ENCODE peak calls at places on chromosome 14, in seven cellular contexts. One of them, this sample, is unnamed.
A peak's percentile ranks its signal among the peaks of the same experiment; 100 is the strongest.

GRCh38 chr14:99036594-99037293 is 235.3 kb downstream of the BCL11B start:
- DNase-seq in HFF-Myc: no peak
- DNase-seq in NCI-H1105 treated with DMSO at 0.1 percent for 48 hours: peak; percentile 95
- DNase-seq in bronchial epithelial cell: no peak
- DNase-seq in fibroblast of mammary gland: no peak
- DNase-seq in progenitor cell of endocrine pancreas: no peak
- DNase-seq in effector CD8-positive, alpha-beta T cell: no peak
- DNase-seq in this sample: peak; percentile 44

GRCh38 chr14:23102801-23103200 is 2.0 kb downstream of the CIROP start:
- DNase-seq in bronchial epithelial cell: no peak
- DNase-seq in HFF-Myc: no peak
- DNase-seq in NCI-H1105 treated with DMSO at 0.1 percent for 48 hours: no peak
- DNase-seq in fibroblast of mammary gland: no peak
- DNase-seq in effector CD8-positive, alpha-beta T cell: no peak
- DNase-seq in progenitor cell of endocrine pancreas: no peak
- DNase-seq in this sample: no peak

GRCh38 chr14:22556021-22556989 is 32.7 kb downstream of the DAD1 start:
- DNase-seq in progenitor cell of endocrine pancreas: no peak
- DNase-seq in fibroblast of mammary gland: peak; percentile 55
- DNase-seq in HFF-Myc: no peak
- DNase-seq in NCI-H1105 treated with DMSO at 0.1 percent for 48 hours: no peak
- DNase-seq in bronchial epithelial cell: peak; percentile 91
- DNase-seq in effector CD8-positive, alpha-beta T cell: peak; percentile 92
- DNase-seq in this sample: no peak

GRCh38 chr14:50530794-50531193 is 1.6 kb downstream of the MAP4K5 start:
- DNase-seq in HFF-Myc: no peak
- DNase-seq in bronchial epithelial cell: no peak
- DNase-seq in progenitor cell of endocrine pancreas: no peak
- DNase-seq in NCI-H1105 treated with DMSO at 0.1 percent for 48 hours: peak; percentile 18
- DNase-seq in fibroblast of mammary gland: no peak
- DNase-seq in effector CD8-positive, alpha-beta T cell: no peak
- DNase-seq in this sample: no peak

GRCh38 chr14:91261115-91261514 is 16.6 kb upstream of the GPR68 start:
- DNase-seq in effector CD8-positive, alpha-beta T cell: no peak
- DNase-seq in progenitor cell of endocrine pancreas: no peak
- DNase-seq in fibroblast of mammary gland: no peak
- DNase-seq in bronchial epithelial cell: no peak
- DNase-seq in NCI-H1105 treated with DMSO at 0.1 percent for 48 hours: no peak
- DNase-seq in HFF-Myc: no peak
- DNase-seq in this sample: no peak

GRCh38 chr14:93011650-93012317 is 88.8 kb downstream of the CHGA start:
- DNase-seq in effector CD8-positive, alpha-beta T cell: no peak
- DNase-seq in fibroblast of mammary gland: no peak
- DNase-seq in HFF-Myc: no peak
- DNase-seq in bronchial epithelial cell: no peak
- DNase-seq in progenitor cell of endocrine pancreas: no peak
- DNase-seq in NCI-H1105 treated with DMSO at 0.1 percent for 48 hours: peak; percentile 71
- DNase-seq in this sample: no peak

GRCh38 chr14:32469388-32470160 is 140.5 kb downstream of the AKAP6 start:
- DNase-seq in NCI-H1105 treated with DMSO at 0.1 percent for 48 hours: peak; percentile 64
- DNase-seq in effector CD8-positive, alpha-beta T cell: no peak
- DNase-seq in HFF-Myc: no peak
- DNase-seq in bronchial epithelial cell: peak; percentile 72
- DNase-seq in progenitor cell of endocrine pancreas: no peak
- DNase-seq in fibroblast of mammary gland: peak; percentile 67
- DNase-seq in this sample: no peak

GRCh38 chr14:106346084-106346483 is 819.7 kb downstream of the TMEM121 start:
- DNase-seq in effector CD8-positive, alpha-beta T cell: no peak
- DNase-seq in progenitor cell of endocrine pancreas: no peak
- DNase-seq in HFF-Myc: no peak
- DNase-seq in bronchial epithelial cell: no peak
- DNase-seq in fibroblast of mammary gland: no peak
- DNase-seq in NCI-H1105 treated with DMSO at 0.1 percent for 48 hours: no peak
- DNase-seq in this sample: no peak

GRCh38 chr14:52609445-52610044 is 56.9 kb downstream of the GPR137C start:
- DNase-seq in progenitor cell of endocrine pancreas: no peak
- DNase-seq in bronchial epithelial cell: no peak
- DNase-seq in effector CD8-positive, alpha-beta T cell: no peak
- DNase-seq in fibroblast of mammary gland: no peak
- DNase-seq in HFF-Myc: no peak
- DNase-seq in NCI-H1105 treated with DMSO at 0.1 percent for 48 hours: no peak
- DNase-seq in this sample: peak; percentile 48

GRCh38 chr14:102518063-102518648 is 8.6 kb upstream of the ANKRD9 start:
- DNase-seq in effector CD8-positive, alpha-beta T cell: no peak
- DNase-seq in progenitor cell of endocrine pancreas: no peak
- DNase-seq in bronchial epithelial cell: no peak
- DNase-seq in HFF-Myc: no peak
- DNase-seq in NCI-H1105 treated with DMSO at 0.1 percent for 48 hours: no peak
- DNase-seq in fibroblast of mammary gland: no peak
- DNase-seq in this sample: no peak

GRCh38 chr14:73633517-73634332 is 11.1 kb upstream of the DNAL1 start:
- DNase-seq in bronchial epithelial cell: peak; percentile 50
- DNase-seq in effector CD8-positive, alpha-beta T cell: peak; percentile 14
- DNase-seq in HFF-Myc: peak; percentile 44
- DNase-seq in fibroblast of mammary gland: peak; percentile 76
- DNase-seq in progenitor cell of endocrine pancreas: peak; percentile 45
- DNase-seq in NCI-H1105 treated with DMSO at 0.1 percent for 48 hours: peak; percentile 65
- DNase-seq in this sample: peak; percentile 76

GRCh38 chr14:39673141-39674133 is 241.2 kb upstream of the FBXO33 start:
- DNase-seq in NCI-H1105 treated with DMSO at 0.1 percent for 48 hours: no peak
- DNase-seq in HFF-Myc: no peak
- DNase-seq in effector CD8-positive, alpha-beta T cell: no peak
- DNase-seq in progenitor cell of endocrine pancreas: no peak
- DNase-seq in bronchial epithelial cell: peak; percentile 18
- DNase-seq in fibroblast of mammary gland: peak; percentile 78
- DNase-seq in this sample: no peak

GRCh38 chr14:23022849-23023499 is 11.7 kb downstream of the PSMB5 start:
- DNase-seq in effector CD8-positive, alpha-beta T cell: no peak
- DNase-seq in NCI-H1105 treated with DMSO at 0.1 percent for 48 hours: no peak
- DNase-seq in fibroblast of mammary gland: no peak
- DNase-seq in HFF-Myc: no peak
- DNase-seq in bronchial epithelial cell: no peak
- DNase-seq in progenitor cell of endocrine pancreas: no peak
- DNase-seq in this sample: no peak

GRCh38 chr14:77086017-77086727 is 11.9 kb upstream of the CIPC start:
- DNase-seq in progenitor cell of endocrine pancreas: no peak
- DNase-seq in HFF-Myc: no peak
- DNase-seq in fibroblast of mammary gland: no peak
- DNase-seq in NCI-H1105 treated with DMSO at 0.1 percent for 48 hours: no peak
- DNase-seq in bronchial epithelial cell: peak; percentile 72
- DNase-seq in effector CD8-positive, alpha-beta T cell: no peak
- DNase-seq in this sample: peak; percentile 83

GRCh38 chr14:101561145-101561896 is at the start of gene DIO3:
- DNase-seq in effector CD8-positive, alpha-beta T cell: no peak
- DNase-seq in HFF-Myc: no peak
- DNase-seq in fibroblast of mammary gland: no peak
- DNase-seq in NCI-H1105 treated with DMSO at 0.1 percent for 48 hours: peak; percentile 51
- DNase-seq in bronchial epithelial cell: no peak
- DNase-seq in progenitor cell of endocrine pancreas: peak; percentile 62
- DNase-seq in this sample: peak; percentile 94

GRCh38 chr14:90381011-90381790 is 15.6 kb upstream of the CALM1 start:
- DNase-seq in bronchial epithelial cell: no peak
- DNase-seq in progenitor cell of endocrine pancreas: no peak
- DNase-seq in fibroblast of mammary gland: peak; percentile 45
- DNase-seq in effector CD8-positive, alpha-beta T cell: no peak
- DNase-seq in NCI-H1105 treated with DMSO at 0.1 percent for 48 hours: no peak
- DNase-seq in HFF-Myc: no peak
- DNase-seq in this sample: no peak

GRCh38 chr14:23513005-23513412 is 38.6 kb downstream of the ZFHX2 start:
- DNase-seq in fibroblast of mammary gland: no peak
- DNase-seq in NCI-H1105 treated with DMSO at 0.1 percent for 48 hours: peak; percentile 89
- DNase-seq in effector CD8-positive, alpha-beta T cell: no peak
- DNase-seq in progenitor cell of endocrine pancreas: no peak
- DNase-seq in HFF-Myc: no peak
- DNase-seq in bronchial epithelial cell: no peak
- DNase-seq in this sample: no peak

GRCh38 chr14:23641180-23641914 is 5.2 kb downstream of the DHRS2 start:
- DNase-seq in fibroblast of mammary gland: no peak
- DNase-seq in bronchial epithelial cell: no peak
- DNase-seq in NCI-H1105 treated with DMSO at 0.1 percent for 48 hours: no peak
- DNase-seq in effector CD8-positive, alpha-beta T cell: no peak
- DNase-seq in progenitor cell of endocrine pancreas: no peak
- DNase-seq in HFF-Myc: no peak
- DNase-seq in this sample: no peak

GRCh38 chr14:20628063-20628854 is 13.2 kb downstream of the OR6S1 start:
- DNase-seq in fibroblast of mammary gland: no peak
- DNase-seq in bronchial epithelial cell: no peak
- DNase-seq in effector CD8-positive, alpha-beta T cell: no peak
- DNase-seq in HFF-Myc: no peak
- DNase-seq in NCI-H1105 treated with DMSO at 0.1 percent for 48 hours: no peak
- DNase-seq in progenitor cell of endocrine pancreas: no peak
- DNase-seq in this sample: no peak

GRCh38 chr14:33586806-33587205 is 364.1 kb downstream of the EGLN3 start:
- DNase-seq in NCI-H1105 treated with DMSO at 0.1 percent for 48 hours: no peak
- DNase-seq in fibroblast of mammary gland: no peak
- DNase-seq in HFF-Myc: no peak
- DNase-seq in bronchial epithelial cell: no peak
- DNase-seq in progenitor cell of endocrine pancreas: no peak
- DNase-seq in effector CD8-positive, alpha-beta T cell: no peak
- DNase-seq in this sample: no peak

GRCh38 chr14:99320621-99321235 is 48.7 kb upstream of the BCL11B start:
- DNase-seq in fibroblast of mammary gland: no peak
- DNase-seq in effector CD8-positive, alpha-beta T cell: no peak
- DNase-seq in HFF-Myc: no peak
- DNase-seq in NCI-H1105 treated with DMSO at 0.1 percent for 48 hours: no peak
- DNase-seq in bronchial epithelial cell: no peak
- DNase-seq in progenitor cell of endocrine pancreas: no peak
- DNase-seq in this sample: peak; percentile 47

GRCh38 chr14:101665478-101666078 is 95.9 kb upstream of the PPP2R5C start:
- DNase-seq in fibroblast of mammary gland: peak; percentile 43
- DNase-seq in HFF-Myc: peak; percentile 14
- DNase-seq in bronchial epithelial cell: peak; percentile 71
- DNase-seq in effector CD8-positive, alpha-beta T cell: no peak
- DNase-seq in NCI-H1105 treated with DMSO at 0.1 percent for 48 hours: peak; percentile 62
- DNase-seq in progenitor cell of endocrine pancreas: peak; percentile 51
- DNase-seq in this sample: peak; percentile 74

GRCh38 chr14:39268393-39268792 is 34.7 kb downstream of the MIA2 start:
- DNase-seq in NCI-H1105 treated with DMSO at 0.1 percent for 48 hours: peak; percentile 68
- DNase-seq in effector CD8-positive, alpha-beta T cell: no peak
- DNase-seq in bronchial epithelial cell: peak; percentile 21
- DNase-seq in HFF-Myc: no peak
- DNase-seq in progenitor cell of endocrine pancreas: no peak
- DNase-seq in fibroblast of mammary gland: peak; percentile 32
- DNase-seq in this sample: no peak

GRCh38 chr14:63269561-63270225 is 49.0 kb downstream of the GPHB5 start:
- DNase-seq in effector CD8-positive, alpha-beta T cell: no peak
- DNase-seq in HFF-Myc: no peak
- DNase-seq in NCI-H1105 treated with DMSO at 0.1 percent for 48 hours: no peak
- DNase-seq in fibroblast of mammary gland: peak; percentile 9
- DNase-seq in bronchial epithelial cell: no peak
- DNase-seq in progenitor cell of endocrine pancreas: no peak
- DNase-seq in this sample: no peak

GRCh38 chr14:35829449-35829848 is 3.3 kb downstream of the BRMS1L start:
- DNase-seq in HFF-Myc: no peak
- DNase-seq in progenitor cell of endocrine pancreas: no peak
- DNase-seq in fibroblast of mammary gland: peak; percentile 55
- DNase-seq in effector CD8-positive, alpha-beta T cell: no peak
- DNase-seq in bronchial epithelial cell: no peak
- DNase-seq in NCI-H1105 treated with DMSO at 0.1 percent for 48 hours: no peak
- DNase-seq in this sample: no peak

GRCh38 chr14:36222952-36223468 is 46.5 kb upstream of the PTCSC3 start:
- DNase-seq in NCI-H1105 treated with DMSO at 0.1 percent for 48 hours: no peak
- DNase-seq in effector CD8-positive, alpha-beta T cell: no peak
- DNase-seq in HFF-Myc: no peak
- DNase-seq in bronchial epithelial cell: peak; percentile 54
- DNase-seq in fibroblast of mammary gland: peak; percentile 40
- DNase-seq in progenitor cell of endocrine pancreas: no peak
- DNase-seq in this sample: no peak

This sample was measured in islet precursor cell.